ENCODE peak calls at places on chromosome 7, in five cellular contexts. A is HFF-Myc, B is A549, Z is choroid plexus epithelial cell, I is body of pancreas. S is an unnamed sample.

GRCh38 chr7:133556070-133556469 is 303.2 kb downstream of the EXOC4 start:
- DNase-seq in A (no peak), Z (no peak), I (no peak), B (no peak), S (no peak)

GRCh38 chr7:157470699-157471098 is 133.9 kb downstream of the DNAJB6 start:
- DNase-seq in I (no peak), Z (no peak), B (no peak), A (no peak), S (no peak)

GRCh38 chr7:79489371-79489770 is 35.9 kb upstream of the MAGI2 start:
- DNase-seq in A (no peak), B (no peak), Z (no peak), I (no peak), S (no peak)

GRCh38 chr7:106064836-106065559 is 47.1 kb downstream of the SYPL1 start:
- DNase-seq in I (peak), B (peak), A (peak), Z (peak), S (peak)

GRCh38 chr7:28323833-28324232 is 88.5 kb upstream of the CREB5 start:
- DNase-seq in A (no peak), Z (no peak), B (no peak), I (no peak), S (no peak)

GRCh38 chr7:117781707-117782106 is 91.5 kb downstream of the CTTNBP2 start:
- DNase-seq in I (no peak), Z (peak), B (no peak), A (no peak), S (no peak)

GRCh38 chr7:34320926-34321609 is 336.9 kb upstream of the NPSR1 start:
- DNase-seq in Z (peak), A (peak), I (peak), B (peak), S (peak)

GRCh38 chr7:142901426-142902259 is 16.1 kb upstream of the TRPV6 start:
- DNase-seq in B (no peak), I (no peak), Z (no peak), A (no peak), S (no peak)

GRCh38 chr7:18081617-18082016 is 54.0 kb upstream of the PRPS1L1 start:
- DNase-seq in I (no peak), A (no peak), B (no peak), Z (peak), S (no peak)

GRCh38 chr7:158137516-158138328 is 449.9 kb downstream of the PTPRN2 start:
- DNase-seq in A (no peak), I (no peak), B (no peak), Z (no peak), S (no peak)

GRCh38 chr7:1761097-1761496 is 91.0 kb downstream of the ELFN1 start:
- DNase-seq in Z (no peak), I (no peak), A (no peak), B (no peak), S (no peak)

GRCh38 chr7:82382276-82382675 is 61.3 kb downstream of the CACNA2D1 start:
- DNase-seq in Z (no peak), B (no peak), A (no peak), I (no peak), S (no peak)

GRCh38 chr7:1466524-1467271 is 7.4 kb upstream of the MICALL2 start:
- DNase-seq in B (peak), I (peak), A (no peak), Z (peak), S (peak)

GRCh38 chr7:4828720-4829383 is 33.0 kb downstream of the PAPOLB start:
- DNase-seq in I (no peak), B (no peak), A (no peak), Z (no peak), S (no peak)

GRCh38 chr7:26153823-26154783 is 2.1 kb downstream of the NFE2L3 start:
- DNase-seq in I (peak), B (no peak), A (peak), Z (peak), S (no peak)

GRCh38 chr7:110017405-110017804 is 1073.5 kb upstream of the LRRN3 start:
- DNase-seq in B (no peak), A (no peak), Z (peak), I (no peak), S (no peak)

GRCh38 chr7:128869138-128869943 is 6.7 kb downstream of the ATP6V1F start:
- DNase-seq in A (no peak), I (peak), Z (peak), B (no peak), S (no peak)

GRCh38 chr7:36204044-36204663 is 51.1 kb downstream of the EEPD1 start:
- DNase-seq in B (no peak), Z (no peak), I (no peak), A (no peak), S (no peak)

GRCh38 chr7:26918241-26918640 is 53.9 kb upstream of the SKAP2 start:
- DNase-seq in A (no peak), B (no peak), I (no peak), Z (no peak), S (peak)

GRCh38 chr7:155547161-155547791 is 917 bp upstream of the CNPY1 start:
- DNase-seq in B (no peak), Z (no peak), A (no peak), I (no peak), S (no peak)

GRCh38 chr7:150897502-150898474 is 45.5 kb downstream of the AOC1 start:
- DNase-seq in A (no peak), B (no peak), Z (peak), I (no peak), S (no peak)

GRCh38 chr7:73353243-73353642 is 25.3 kb downstream of the FKBP6 start:
- DNase-seq in Z (no peak), A (no peak), I (no peak), B (no peak), S (no peak)

GRCh38 chr7:79876769-79877362 is 257.8 kb upstream of the GNAI1 start:
- DNase-seq in Z (peak), B (no peak), I (no peak), A (peak), S (peak)

GRCh38 chr7:46839651-46840050 is 742.3 kb downstream of the TNS3 start:
- DNase-seq in I (no peak), Z (no peak), B (no peak), A (no peak), S (peak)

GRCh38 chr7:105327201-105327600 is 61.5 kb downstream of the SRPK2 start:
- DNase-seq in Z (no peak), B (no peak), A (no peak), I (no peak), S (no peak)

GRCh38 chr7:107938448-107939250 is 47.7 kb downstream of the DLD start:
- DNase-seq in Z (no peak), A (no peak), I (no peak), B (no peak), S (peak)

GRCh38 chr7:22649686-22650085 is 77.3 kb upstream of the IL6 start:
- DNase-seq in Z (no peak), A (no peak), I (no peak), B (no peak), S (no peak)

GRCh38 chr7:2523941-2524807 is 4.6 kb downstream of the LFNG start:
- DNase-seq in B (peak), A (no peak), Z (peak), I (peak), S (peak)

GRCh38 chr7:99562832-99563231 is 4.4 kb downstream of the ZNF655 start:
- DNase-seq in B (peak), A (peak), Z (peak), I (no peak), S (peak)

GRCh38 chr7:148397985-148398384 is 192.6 kb upstream of the C7orf33 start:
- DNase-seq in I (no peak), B (no peak), A (no peak), Z (no peak), S (no peak)

GRCh38 chr7:149220534-149220933 is 18.9 kb upstream of the ZNF212 start:
- DNase-seq in A (no peak), B (no peak), Z (peak), I (no peak), S (peak)

GRCh38 chr7:27714831-27715444 is 25.0 kb upstream of the TAX1BP1 start:
- DNase-seq in I (no peak), B (no peak), A (no peak), Z (peak), S (peak)

GRCh38 chr7:43785425-43785824 is 26.9 kb downstream of the BLVRA start:
- DNase-seq in I (peak), Z (peak), A (peak), B (no peak), S (peak)

GRCh38 chr7:4226166-4226857 is 455.8 kb upstream of the FOXK1 start:
- DNase-seq in B (no peak), Z (no peak), I (no peak), A (no peak), S (no peak)

GRCh38 chr7:100887186-100887954 is 2.1 kb downstream of the UFSP1 start:
- DNase-seq in A (no peak), Z (peak), I (no peak), B (no peak), S (no peak)

GRCh38 chr7:94005753-94006152 is 1.6 kb upstream of the BET1 start:
- DNase-seq in I (no peak), Z (no peak), A (no peak), B (no peak), S (no peak)

GRCh38 chr7:123998921-123999320 is 33.9 kb downstream of the TMEM229A start:
- DNase-seq in Z (no peak), B (no peak), A (no peak), I (no peak), S (no peak)

DNA sequence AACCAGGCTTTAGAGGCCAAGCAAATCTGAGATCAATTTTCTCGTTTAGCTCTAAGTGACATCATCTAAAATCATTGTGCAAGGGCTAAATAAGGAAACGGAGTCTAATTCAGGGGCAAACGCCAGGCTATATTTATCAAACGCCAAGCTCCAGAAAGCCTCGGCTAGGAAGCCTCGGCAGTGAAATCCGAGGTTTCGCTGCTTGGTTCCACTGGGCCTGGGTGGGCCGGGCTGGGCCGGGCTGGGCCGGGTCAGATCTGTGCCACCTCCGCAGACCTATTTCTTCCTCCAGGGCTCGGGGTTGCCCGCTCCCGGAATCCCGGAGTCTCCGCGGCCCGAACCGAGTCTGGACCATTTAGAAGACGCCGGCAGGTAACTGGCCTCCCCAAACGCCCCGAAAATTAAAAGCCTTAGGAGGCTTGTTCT is 459 bp upstream of the FEZF1 start:
- DNase-seq in B (no peak), I (peak), Z (peak), A (no peak), S (peak)
- H3K4me3 ChIP-seq in B (no peak), I (no peak), Z (peak), A (no peak), S (no peak)

GRCh38 chr7:37448637-37449331 is at the start of gene ELMO1:
- DNase-seq in Z (peak), A (peak), I (peak), B (peak), S (peak)

GRCh38 chr7:37452346-37452745 is 3.7 kb upstream of the ELMO1 start:
- DNase-seq in I (no peak), A (no peak), Z (no peak), B (no peak), S (no peak)

GRCh38 chr7:37448057-37448636 is 517 bp downstream of the ELMO1 start:
- DNase-seq in Z (no peak), B (peak), A (no peak), I (no peak), S (no peak)

GRCh38 chr7:37450035-37450434 is 1.4 kb upstream of the ELMO1 start:
- DNase-seq in I (no peak), A (no peak), B (no peak), Z (no peak), S (no peak)

DNA sequence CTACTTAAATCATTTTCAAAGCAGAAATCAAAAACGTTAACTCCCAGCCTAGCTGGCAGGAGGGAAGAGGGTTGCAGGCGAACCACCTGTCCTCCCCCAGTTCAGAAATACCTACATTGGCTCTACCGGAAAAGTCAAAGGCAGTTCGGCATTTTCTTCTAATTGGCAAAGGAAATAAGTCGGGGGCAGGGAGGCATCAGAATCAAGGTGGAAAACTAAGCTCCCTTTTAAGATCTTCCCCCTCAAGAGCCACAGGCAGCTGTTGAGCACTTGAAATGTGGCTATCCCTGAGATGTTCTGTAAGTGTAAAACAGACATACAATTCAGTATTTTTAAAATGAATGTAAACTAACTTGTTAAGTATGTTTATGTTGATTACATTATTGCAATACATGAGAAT is 957 bp upstream of the ELMO1 start:
- DNase-seq in B (no peak), Z (no peak), I (no peak), A (no peak), S (no peak)
- H3K4me3 ChIP-seq in B (peak), Z (no peak), I (no peak), A (no peak), S (no peak)

DNA sequence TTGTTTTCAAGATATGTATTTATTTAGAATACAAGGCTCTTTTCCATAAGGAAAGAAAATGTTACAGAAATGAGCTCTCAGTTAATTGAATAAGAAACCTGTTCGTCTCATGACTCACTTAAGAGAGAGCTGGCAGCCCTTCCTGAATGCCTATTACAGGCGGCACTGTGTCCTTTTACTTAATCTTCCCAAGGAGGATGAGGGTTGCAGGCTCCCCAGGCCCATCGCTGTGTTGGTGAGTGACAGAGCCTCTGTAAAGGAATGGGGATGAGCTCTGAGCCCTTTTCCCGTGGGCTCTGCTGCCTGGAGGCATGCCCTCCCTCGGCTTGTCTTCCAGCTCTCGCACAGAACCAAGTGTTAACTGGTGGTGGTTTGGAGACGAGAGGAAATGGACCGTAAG is 168.9 kb downstream of the CUX1 start:
- DNase-seq in I (no peak), B (no peak), Z (peak), A (no peak), S (peak)
- H3K4me3 ChIP-seq in I (no peak), B (no peak), Z (no peak), A (no peak), S (no peak)

GRCh38 chr7:127207246-127207645 is 45.5 kb downstream of the GRM8 start:
- DNase-seq in B (no peak), Z (no peak), I (no peak), A (no peak), S (no peak)

GRCh38 chr7:127209886-127210285 is 42.9 kb downstream of the GRM8 start:
- DNase-seq in I (no peak), Z (no peak), B (no peak), A (no peak), S (no peak)

GRCh38 chr7:127208860-127209259 is 43.9 kb downstream of the GRM8 start:
- DNase-seq in B (no peak), I (peak), Z (no peak), A (no peak), S (no peak)

GRCh38 chr7:127207806-127208205 is 44.9 kb downstream of the GRM8 start:
- DNase-seq in B (no peak), A (no peak), Z (no peak), I (peak), S (no peak)

GRCh38 chr7:127208351-127208750 is 44.4 kb downstream of the GRM8 start:
- DNase-seq in B (no peak), Z (no peak), I (no peak), A (no peak), S (no peak)
- H3K4me3 ChIP-seq in B (no peak), Z (no peak), I (no peak), A (no peak), S (no peak)

DNA sequence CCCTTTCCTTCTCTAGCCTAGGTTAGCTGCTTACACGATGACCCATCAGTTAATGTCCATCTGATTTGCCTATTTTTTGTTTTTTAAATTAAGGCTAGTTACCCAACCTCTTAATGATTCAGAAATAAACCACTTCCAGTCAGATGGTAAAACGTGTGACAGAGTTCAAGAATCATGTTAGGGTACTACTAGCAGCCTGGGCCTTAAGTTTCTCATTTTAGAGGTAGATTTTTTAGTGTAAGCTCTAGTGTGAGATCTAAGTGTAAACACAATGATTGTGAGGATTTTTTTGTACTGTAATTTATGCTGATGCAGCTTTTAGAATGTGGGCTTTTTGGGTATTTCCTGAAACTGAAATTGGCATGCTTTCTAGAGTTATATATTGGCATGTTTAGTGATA is 130.0 kb downstream of the CDK14 start:
- DNase-seq in Z (peak), I (no peak), A (no peak), B (no peak), S (peak)
- H3K4me3 ChIP-seq in Z (no peak), I (no peak), A (no peak), B (no peak), S (no peak)

GRCh38 chr7:140402178-140402835 is 1.6 kb upstream of the RAB19 start:
- DNase-seq in Z (peak), I (no peak), B (no peak), A (peak), S (peak)

GRCh38 chr7:140400381-140400780 is 2.1 kb upstream of the SLC37A3 start:
- DNase-seq in Z (no peak), I (no peak), A (no peak), B (no peak), S (no peak)

GRCh38 chr7:140403878-140404564 is at the start of gene RAB19:
- DNase-seq in Z (no peak), A (no peak), I (peak), B (no peak), S (no peak)

GRCh38 chr7:140398821-140399220 is 491 bp upstream of the SLC37A3 start:
- DNase-seq in A (no peak), B (no peak), Z (no peak), I (no peak), S (no peak)

DNA sequence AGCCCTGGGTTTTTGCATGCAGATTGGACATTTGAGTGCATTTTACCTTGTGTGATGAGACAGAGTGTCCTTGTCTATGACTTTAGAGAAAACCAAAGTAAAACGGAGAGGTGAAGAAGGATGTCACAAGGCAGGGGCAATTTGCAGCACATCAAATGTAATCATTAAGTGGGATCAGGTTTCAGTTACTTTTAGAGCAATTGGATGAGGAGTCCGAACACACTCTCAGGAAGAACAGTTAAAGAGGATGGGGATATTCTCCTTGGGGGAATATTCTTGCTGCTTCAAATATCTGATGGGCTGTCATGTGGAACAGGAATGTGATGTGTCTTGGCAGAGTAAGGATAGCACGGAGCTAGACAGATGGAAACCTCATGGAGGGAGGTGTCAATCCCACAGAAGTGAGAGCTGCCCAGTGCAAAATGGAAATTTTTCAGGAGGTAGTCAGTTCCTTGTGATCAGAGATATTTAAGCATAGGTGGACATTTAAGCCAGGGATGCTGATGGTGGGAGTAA is 765 bp downstream of the RAB19 start:
- DNase-seq in I (no peak), A (no peak), B (no peak), Z (no peak), S (peak)
- H3K4me3 ChIP-seq in I (peak), A (no peak), B (no peak), Z (no peak), S (no peak)